ENCODE peak calls at places on chromosome 7, in ten cellular contexts. W is heart left ventricle, Q is endothelial cell, V is epithelial cell of esophagus, C is astrocyte of the spinal cord, Z is fibroblast of lung, A is lung, F is WTC11, B is bronchial epithelial cell, I is neural crest cell. P is an unnamed sample.

GRCh38 chr7:145431834-145432233 is 596.0 kb upstream of the TPK1 start:
- DNase-seq in Q (no peak), A (no peak), I (no peak), C (no peak), V (no peak), F (no peak), Z (no peak), B (no peak), W (no peak), P (no peak)

GRCh38 chr7:54330216-54330800 is 211.9 kb upstream of the VSTM2A start:
- DNase-seq in C (no peak), A (no peak), V (no peak), B (no peak), F (no peak), Z (no peak), Q (no peak), I (no peak), W (no peak), P (no peak)

GRCh38 chr7:80185571-80185970 is 50.9 kb downstream of the GNAI1 start:
- DNase-seq in A (no peak), I (no peak), F (no peak), C (no peak), V (no peak), Q (no peak), W (no peak), Z (no peak), B (no peak), P (no peak)

GRCh38 chr7:14911077-14911476 is 8.5 kb upstream of the DGKB start:
- DNase-seq in F (no peak), Z (no peak), A (no peak), C (no peak), W (no peak), I (no peak), V (no peak), B (no peak), Q (no peak), P (no peak)

GRCh38 chr7:46755120-46756034 is 826.5 kb downstream of the TNS3 start:
- DNase-seq in Q (no peak), Z (peak), B (peak), V (peak), F (no peak), C (peak), A (no peak), I (no peak), W (no peak), P (no peak)

GRCh38 chr7:6306471-6306870 is 34.0 kb upstream of the CYTH3 start:
- DNase-seq in Z (peak), W (no peak), B (peak), V (peak), C (peak), Q (no peak), A (no peak), I (no peak), F (no peak), P (peak)

GRCh38 chr7:142459557-142459963 is 201.7 kb upstream of the PRSS58 start:
- DNase-seq in W (no peak), A (no peak), F (no peak), Z (peak), B (peak), I (peak), C (peak), Q (no peak), V (peak), P (peak)

GRCh38 chr7:134757938-134758337 is 21.5 kb upstream of the CALD1 start:
- DNase-seq in B (no peak), V (peak), W (no peak), F (no peak), Z (peak), Q (no peak), C (no peak), I (no peak), A (no peak), P (peak)

GRCh38 chr7:33108591-33108930 is 643 bp downstream of the RP9 start:
- DNase-seq in W (no peak), B (peak), Q (no peak), A (no peak), C (no peak), I (no peak), Z (no peak), F (no peak), V (peak), P (no peak)

GRCh38 chr7:3482147-3482921 is 181.3 kb downstream of the SDK1 start:
- DNase-seq in I (peak), C (peak), Q (peak), W (no peak), Z (peak), F (peak), A (no peak), V (peak), B (peak), P (peak)
- TF ChIP-seq CTCF in I (peak), C (peak), Q (peak), W (peak), Z (peak), F (peak), A (no peak), V (peak), B (peak), P (peak)

DNA sequence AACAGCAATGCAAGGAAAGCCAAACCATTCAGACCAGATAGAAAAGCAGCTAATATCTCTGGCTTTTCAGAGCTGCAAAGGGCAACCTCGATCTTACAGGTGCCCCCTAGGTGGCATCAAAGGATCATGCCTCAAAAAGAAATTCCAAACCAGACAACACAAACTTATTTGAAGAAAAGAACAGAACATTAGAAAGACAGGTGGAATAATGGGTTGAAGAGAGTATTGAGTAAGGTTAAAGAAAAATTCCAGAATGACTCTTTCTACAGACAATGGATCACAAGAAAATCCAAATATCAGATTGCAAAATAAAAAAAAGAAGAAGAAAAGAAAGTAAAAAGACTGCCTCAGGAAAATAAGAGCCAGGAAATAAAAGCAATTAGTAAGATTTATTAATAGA is 213.7 kb downstream of the ELMO1 start:
- DNase-seq in Q (peak), W (no peak), V (peak), Z (no peak), F (no peak), A (no peak), I (no peak), C (no peak), B (peak), P (peak)
- TF ChIP-seq CTCF in Q (peak), W (peak), V (peak), Z (peak), F (no peak), A (peak), I (peak), C (peak), B (peak), P (peak)

DNA sequence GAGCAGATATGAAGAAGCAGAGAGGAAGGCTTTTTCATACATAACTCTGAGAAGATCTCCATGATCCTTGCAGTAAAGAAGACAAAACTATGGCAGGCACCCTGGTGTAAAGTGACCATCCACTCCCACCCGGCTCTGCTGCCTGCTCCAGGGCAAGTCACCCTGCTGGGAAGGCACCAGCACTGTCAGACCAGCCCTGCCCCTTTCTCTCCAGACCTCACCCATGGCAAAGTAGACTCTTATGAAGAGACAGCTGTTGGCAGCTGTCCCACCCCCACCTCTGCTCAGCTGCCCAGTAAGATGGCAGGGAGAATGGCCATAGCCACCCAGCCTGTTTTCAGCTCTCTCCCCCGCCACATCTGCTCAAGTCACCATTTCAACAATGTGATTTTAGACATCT is 8.6 kb upstream of the ZMIZ2 start:
- DNase-seq in B (no peak), F (no peak), Q (no peak), Z (no peak), C (no peak), A (no peak), W (no peak), V (no peak), I (no peak), P (no peak)
- TF ChIP-seq CTCF in B (no peak), F (no peak), Q (no peak), Z (no peak), C (no peak), A (no peak), W (no peak), V (no peak), I (no peak), P (no peak)

GRCh38 chr7:97016392-97017196 is 8.0 kb downstream of the DLX5 start:
- DNase-seq in W (no peak), Z (no peak), C (no peak), I (no peak), A (no peak), B (no peak), F (peak), V (no peak), Q (no peak), P (no peak)
- TF ChIP-seq CTCF in W (no peak), Z (no peak), C (no peak), I (peak), A (no peak), B (no peak), F (no peak), V (no peak), Q (no peak), P (no peak)

GRCh38 chr7:146830686-146831085 is 714.1 kb downstream of the CNTNAP2 start:
- DNase-seq in W (no peak), Z (no peak), A (no peak), F (no peak), I (no peak), V (no peak), C (no peak), B (no peak), Q (no peak), P (no peak)

GRCh38 chr7:146826338-146826737 is 709.7 kb downstream of the CNTNAP2 start:
- DNase-seq in Q (no peak), W (no peak), V (no peak), I (no peak), B (no peak), C (no peak), Z (no peak), A (no peak), F (peak), P (no peak)

DNA sequence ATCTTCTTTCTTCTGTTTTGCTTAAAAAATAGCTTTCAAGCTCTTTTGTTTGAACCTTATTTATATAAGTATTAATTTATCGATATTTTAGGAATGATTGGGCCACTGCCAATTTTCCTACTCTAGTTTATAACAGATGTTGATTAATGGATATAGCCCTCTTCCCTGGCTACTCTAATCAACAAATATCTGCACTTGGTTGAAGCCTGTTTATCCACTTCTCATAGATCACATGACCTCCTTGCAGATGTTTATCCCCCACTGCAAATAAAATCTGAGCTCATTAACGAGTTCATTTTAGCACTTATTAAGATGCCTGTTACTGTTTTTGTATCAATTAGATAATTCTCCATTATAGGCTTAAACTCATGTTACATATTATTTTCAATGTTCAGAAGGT is 715.3 kb downstream of the CNTNAP2 start:
- DNase-seq in A (no peak), B (no peak), W (no peak), Z (no peak), Q (no peak), V (no peak), F (no peak), C (no peak), I (no peak), P (no peak)
- TF ChIP-seq CTCF in A (no peak), B (no peak), W (no peak), Z (no peak), Q (no peak), V (no peak), F (no peak), C (no peak), I (no peak), P (no peak)

DNA sequence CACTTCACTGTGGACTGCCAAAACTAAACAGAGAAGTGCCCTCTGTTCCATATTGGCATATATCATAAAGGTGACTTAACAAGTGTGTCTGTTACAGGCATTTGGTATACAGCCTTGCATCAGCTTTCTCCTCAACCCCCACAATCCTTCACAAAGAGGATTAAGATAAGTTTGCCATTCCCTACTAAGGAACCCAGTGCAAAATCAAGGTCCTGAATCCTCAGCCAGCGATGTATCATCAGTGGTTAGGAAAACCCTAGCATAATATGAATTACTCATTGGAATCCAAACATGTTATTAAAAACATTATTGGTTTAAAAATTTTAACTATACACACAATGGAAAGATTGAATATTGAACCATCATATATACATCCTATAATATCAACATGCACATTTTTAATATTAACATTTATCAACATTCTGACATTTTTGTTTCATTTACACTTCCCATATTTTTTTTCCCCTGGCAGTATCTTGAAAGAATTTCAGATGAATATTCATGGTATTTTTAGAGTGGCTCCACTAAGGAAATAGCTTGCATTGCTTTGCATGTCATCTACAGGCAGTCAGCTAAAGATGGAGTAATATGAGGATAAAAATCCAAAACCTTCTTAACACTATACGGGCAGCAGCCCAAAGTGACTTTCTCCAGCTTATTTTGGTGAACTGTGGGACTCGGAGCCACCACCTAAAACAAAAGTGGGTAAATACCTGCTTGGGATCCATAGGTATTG is 215.6 kb upstream of the CHRM2 start:
- DNase-seq in A (no peak), V (no peak), B (no peak), Q (no peak), F (no peak), Z (peak), I (no peak), W (no peak), C (no peak), P (no peak)
- TF ChIP-seq CTCF in A (no peak), V (no peak), B (no peak), Q (no peak), F (no peak), Z (no peak), I (no peak), W (no peak), C (no peak), P (no peak)

DNA sequence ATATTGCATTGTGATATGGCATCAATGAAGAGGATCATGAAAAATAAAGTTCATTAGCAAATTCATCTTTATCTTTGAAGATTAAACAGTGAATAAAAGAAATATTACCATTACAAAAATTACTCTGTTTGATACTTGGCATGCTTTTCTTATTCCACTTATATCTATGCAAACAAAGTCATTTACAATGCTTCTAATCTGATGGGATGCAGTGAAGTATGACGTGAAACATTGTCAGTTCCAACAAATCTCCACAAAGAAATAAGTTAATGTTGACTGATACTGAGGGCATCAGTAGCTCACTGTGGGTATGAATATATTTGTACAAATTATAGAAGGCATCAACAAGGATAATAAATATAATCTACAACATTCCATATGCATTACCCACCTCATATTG is 672.8 kb upstream of the POT1 start:
- DNase-seq in F (no peak), B (no peak), Z (no peak), W (no peak), V (no peak), Q (no peak), A (no peak), C (no peak), I (no peak), P (no peak)
- TF ChIP-seq CTCF in F (no peak), B (no peak), Z (no peak), W (no peak), V (no peak), Q (no peak), A (no peak), C (no peak), I (no peak), P (no peak)

DNA sequence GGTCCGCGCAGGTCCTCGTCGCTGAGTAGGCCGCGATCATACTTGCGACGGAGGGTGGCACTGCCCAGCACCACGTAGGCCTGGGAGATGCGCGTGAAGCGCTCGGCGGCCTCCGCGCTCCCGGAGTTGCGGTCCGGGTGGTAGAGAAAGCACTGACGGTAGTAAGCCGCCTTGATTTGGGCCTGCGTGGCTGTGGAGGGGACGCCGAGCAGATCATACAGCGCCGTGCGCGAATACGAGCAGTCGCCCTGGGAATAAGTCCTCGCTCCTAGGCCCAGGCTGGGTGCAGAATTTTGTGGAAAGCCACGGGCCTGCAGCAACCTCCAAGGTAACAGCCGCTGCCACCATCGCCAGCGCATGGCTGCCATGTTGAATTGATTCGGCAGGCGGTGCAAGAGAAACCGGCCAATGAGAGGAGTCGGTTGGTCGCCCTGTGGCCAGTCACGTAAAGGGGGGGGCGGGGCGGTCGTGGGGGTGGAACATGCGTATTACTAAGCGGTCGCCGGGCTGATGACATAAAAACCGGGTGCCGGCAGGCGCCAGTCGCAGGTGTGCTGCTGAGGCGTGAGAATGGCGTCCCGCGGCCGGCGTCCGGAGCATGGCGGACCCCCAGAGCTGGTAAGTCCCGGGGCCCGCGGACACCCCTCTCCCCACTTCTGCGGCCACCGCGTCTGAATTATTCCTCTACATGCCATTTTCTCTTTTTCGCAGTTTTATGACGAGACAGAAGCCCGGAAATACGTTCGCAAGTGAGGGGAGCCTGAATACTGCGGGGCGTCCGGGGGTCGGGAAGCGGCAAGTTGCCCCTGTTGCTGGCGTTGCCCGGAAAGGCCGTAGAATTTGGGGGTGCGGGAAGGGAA is at the start of the genes BUD23 and DNAJC30:
- DNase-seq in W (peak), V (peak), F (peak), I (peak), A (peak), Q (peak), C (peak), Z (peak), B (peak), P (peak)
- TF ChIP-seq CTCF in W (peak), V (no peak), F (no peak), I (no peak), A (peak), Q (no peak), C (no peak), Z (no peak), B (no peak), P (no peak)